ENCODE peak calls at places on chromosome 9, in nine cellular contexts. T, R, O, Y, L, G, D, V and E are unnamed samples.

GRCh38 chr9:14084867-14085266 is 229.1 kb downstream of the NFIB start:
- DNase-seq in T (no peak), R (no peak), O (no peak), Y (no peak), L (no peak), G (no peak), D (no peak), V (no peak), E (no peak)

GRCh38 chr9:136044971-136045594 is 50.0 kb downstream of the NACC2 start:
- DNase-seq in T (no peak), R (no peak), O (no peak), Y (no peak), L (no peak), G (no peak), D (no peak), V (no peak), E (peak)

GRCh38 chr9:124661184-124661755 is 109.8 kb downstream of the NR6A1 start:
- DNase-seq in T (no peak), R (no peak), O (no peak), Y (no peak), L (peak), G (no peak), D (no peak), V (no peak), E (no peak)

GRCh38 chr9:686381-686813 is 155.1 kb upstream of the DMRT1 start:
- DNase-seq in T (no peak), R (no peak), O (no peak), Y (no peak), L (no peak), G (no peak), D (no peak), V (peak), E (no peak)

GRCh38 chr9:116015855-116016254 is 137.7 kb upstream of the PAPPA start:
- DNase-seq in T (no peak), R (no peak), O (no peak), Y (no peak), L (no peak), G (no peak), D (no peak), V (no peak), E (no peak)

GRCh38 chr9:77865385-77865784 is 166.2 kb downstream of the GNAQ start:
- DNase-seq in T (no peak), R (no peak), O (no peak), Y (no peak), L (no peak), G (no peak), D (no peak), V (no peak), E (no peak)

GRCh38 chr9:133855802-133856592 is 117.8 kb upstream of the SARDH start:
- DNase-seq in T (no peak), R (no peak), O (peak), Y (no peak), L (no peak), G (no peak), D (no peak), V (peak), E (peak)

GRCh38 chr9:3887798-3888495 is 362.1 kb upstream of the RFX3 start:
- DNase-seq in T (no peak), R (no peak), O (no peak), Y (no peak), L (no peak), G (no peak), D (no peak), V (no peak), E (no peak)

GRCh38 chr9:87039809-87040392 is 92.6 kb upstream of the GAS1 start:
- DNase-seq in T (no peak), R (no peak), O (no peak), Y (no peak), L (no peak), G (no peak), D (no peak), V (peak), E (no peak)

GRCh38 chr9:113042884-113043657 is 13.5 kb downstream of the ZFP37 start:
- DNase-seq in T (no peak), R (no peak), O (no peak), Y (no peak), L (peak), G (no peak), D (no peak), V (no peak), E (no peak)

GRCh38 chr9:111851536-111851935 is 45.1 kb upstream of the UGCG start:
- DNase-seq in T (no peak), R (no peak), O (no peak), Y (no peak), L (no peak), G (no peak), D (no peak), V (peak), E (no peak)

GRCh38 chr9:138008081-138008841 is 130.7 kb downstream of the CACNA1B start:
- DNase-seq in T (peak), R (no peak), O (no peak), Y (no peak), L (no peak), G (peak), D (no peak), V (no peak), E (peak)

GRCh38 chr9:72753261-72753893 is 199.5 kb downstream of the ALDH1A1 start:
- DNase-seq in T (no peak), R (no peak), O (no peak), Y (no peak), L (peak), G (no peak), D (no peak), V (peak), E (no peak)

GRCh38 chr9:98300611-98301010 is 45.2 kb upstream of the TBC1D2 start:
- DNase-seq in T (no peak), R (no peak), O (no peak), Y (no peak), L (no peak), G (no peak), D (no peak), V (no peak), E (no peak)

GRCh38 chr9:134324359-134325095 is 1.7 kb upstream of the RXRA start:
- DNase-seq in T (no peak), R (no peak), O (no peak), Y (no peak), L (peak), G (peak), D (no peak), V (peak), E (peak)

GRCh38 chr9:124368692-124369091 is 46.5 kb downstream of the PSMB7 start:
- DNase-seq in T (no peak), R (no peak), O (no peak), Y (no peak), L (no peak), G (no peak), D (no peak), V (no peak), E (no peak)

GRCh38 chr9:110207071-110207923 is 662 bp downstream of the C9orf152 start:
- DNase-seq in T (no peak), R (no peak), O (no peak), Y (no peak), L (no peak), G (no peak), D (no peak), V (no peak), E (no peak)

GRCh38 chr9:135370411-135371375 is 108.9 kb upstream of the PPP1R26 start:
- DNase-seq in T (no peak), R (no peak), O (no peak), Y (no peak), L (no peak), G (no peak), D (no peak), V (no peak), E (no peak)

GRCh38 chr9:129587487-129588262 is 33.2 kb downstream of the C9orf50 start:
- DNase-seq in T (no peak), R (no peak), O (no peak), Y (no peak), L (no peak), G (no peak), D (no peak), V (no peak), E (no peak)

GRCh38 chr9:37029304-37029775 is 4.7 kb downstream of the PAX5 start:
- DNase-seq in T (no peak), R (no peak), O (no peak), Y (no peak), L (no peak), G (peak), D (no peak), V (no peak), E (no peak)

GRCh38 chr9:13023498-13023897 is 248.7 kb downstream of the LURAP1L start:
- DNase-seq in T (no peak), R (no peak), O (no peak), Y (no peak), L (no peak), G (no peak), D (no peak), V (peak), E (no peak)

GRCh38 chr9:127179633-127180401 is 57.4 kb upstream of the ANGPTL2 start:
- DNase-seq in T (peak), R (no peak), O (no peak), Y (no peak), L (no peak), G (peak), D (no peak), V (no peak), E (peak)

GRCh38 chr9:87283585-87283984 is 214.1 kb upstream of the DAPK1 start:
- DNase-seq in T (no peak), R (no peak), O (no peak), Y (no peak), L (no peak), G (no peak), D (no peak), V (no peak), E (no peak)

GRCh38 chr9:34732478-34732877 is 22.5 kb upstream of the CCL21 start:
- DNase-seq in T (no peak), R (no peak), O (no peak), Y (no peak), L (no peak), G (no peak), D (no peak), V (no peak), E (no peak)

GRCh38 chr9:36101916-36102741 is 34.4 kb upstream of the GLIPR2 start:
- DNase-seq in T (no peak), R (no peak), O (no peak), Y (no peak), L (peak), G (no peak), D (no peak), V (peak), E (no peak)

GRCh38 chr9:112074250-112075008 is 100.7 kb downstream of the SUSD1 start:
- DNase-seq in T (no peak), R (peak), O (no peak), Y (peak), L (peak), G (no peak), D (peak), V (peak), E (peak)

GRCh38 chr9:98323831-98324135 is 68.3 kb upstream of the TBC1D2 start:
- DNase-seq in T (no peak), R (no peak), O (no peak), Y (no peak), L (no peak), G (no peak), D (no peak), V (no peak), E (no peak)

GRCh38 chr9:93812410-93812668 is 142.8 kb downstream of the BARX1 start:
- DNase-seq in T (no peak), R (no peak), O (no peak), Y (no peak), L (no peak), G (no peak), D (no peak), V (no peak), E (no peak)

GRCh38 chr9:132214027-132214622 is 52.3 kb downstream of the NTNG2 start:
- DNase-seq in T (no peak), R (no peak), O (peak), Y (no peak), L (no peak), G (no peak), D (no peak), V (peak), E (peak)